ENCODE peak calls at places on chromosomes 11 and 22, in nine cellular contexts. Q is Kasumi-1; K is brain microvascular endothelial cell; H is activated T-cell treated with anti-CD3 and anti-CD28 coated beads, Interleukin-2, amount 50 U/mL, for 72 hours; M is AG09319; X is upper lobe of right lung; P is stimulated activated CD4-positive, alpha-beta T cell treated with anti-CD3 and anti-CD28 coated beads, Interleukin-15, amount 100 ng/mL, for 24 hours; I is NCI-H1417; N is activated gamma-delta T cell treated with anti-CD3 and anti-CD28 coated beads, Interleukin-2, amount 50 U/mL, for 16 hours. T is an unnamed sample.

GRCh38 chr11:73651661-73652045 is 5.3 kb downstream of the PLEKHB1 start:
- DNase-seq in M (no peak), P (no peak), Q (no peak), H (no peak), N (no peak), I (no peak), X (no peak), K (no peak), T (no peak)

GRCh38 chr11:131038597-131038996 is 122.3 kb upstream of the SNX19 start:
- DNase-seq in H (no peak), Q (no peak), P (no peak), K (peak), X (no peak), N (no peak), M (no peak), I (peak), T (no peak)

GRCh38 chr11:45155058-45155551 is 8.7 kb downstream of the PRDM11 start:
- DNase-seq in X (no peak), I (no peak), H (no peak), N (no peak), M (no peak), Q (no peak), K (no peak), P (no peak), T (no peak)

GRCh38 chr22:37336474-37337028 is 54.2 kb downstream of the CYTH4 start:
- DNase-seq in K (no peak), H (no peak), P (no peak), I (no peak), N (no peak), X (no peak), Q (no peak), M (no peak), T (no peak)

GRCh38 chr11:64503354-64503753 is 87.7 kb upstream of the SLC22A12 start:
- DNase-seq in K (no peak), M (no peak), N (no peak), H (no peak), Q (no peak), X (no peak), P (no peak), I (no peak), T (no peak)

GRCh38 chr11:88979641-88980040 is 86.1 kb downstream of the GRM5 start:
- DNase-seq in X (no peak), Q (no peak), P (no peak), I (no peak), N (no peak), H (no peak), M (no peak), K (no peak), T (no peak)

GRCh38 chr22:43094085-43094484 is 4.9 kb upstream of the TTLL1 start:
- DNase-seq in P (no peak), I (peak), K (no peak), X (peak), Q (peak), M (no peak), H (no peak), N (no peak), T (peak)

GRCh38 chr11:63417174-63417852 is 47.7 kb downstream of the SLC22A9 start:
- DNase-seq in M (no peak), H (no peak), N (no peak), I (no peak), K (no peak), Q (no peak), P (no peak), X (no peak), T (no peak)

GRCh38 chr11:9760180-9760550 is 96.3 kb downstream of the SWAP70 start:
- DNase-seq in P (peak), H (no peak), K (peak), I (no peak), Q (no peak), N (no peak), X (peak), M (peak), T (peak)

GRCh38 chr22:48804811-48805301 is 1022.8 kb downstream of the BRD1 start:
- DNase-seq in P (no peak), I (no peak), M (no peak), K (no peak), N (no peak), Q (no peak), X (peak), H (no peak), T (no peak)

GRCh38 chr11:37264783-37265182 is 666.7 kb upstream of the RAG2 start:
- DNase-seq in I (no peak), K (no peak), H (no peak), Q (no peak), N (no peak), M (no peak), X (no peak), P (no peak), T (no peak)

GRCh38 chr11:124415356-124415923 is 9.2 kb downstream of the OR8B4 start:
- DNase-seq in X (no peak), M (peak), N (no peak), P (no peak), K (peak), Q (peak), H (no peak), I (peak), T (no peak)

GRCh38 chr11:12091957-12092558 is 18.3 kb upstream of the MICAL2 start:
- DNase-seq in M (no peak), P (no peak), I (peak), X (no peak), K (no peak), H (no peak), Q (no peak), N (no peak), T (no peak)

GRCh38 chr11:128860571-128861361 is 6.3 kb downstream of the KCNJ1 start:
- DNase-seq in H (no peak), P (no peak), N (no peak), M (peak), K (no peak), Q (no peak), I (no peak), X (no peak), T (no peak)

GRCh38 chr11:17691550-17691949 is 27.8 kb upstream of the MYOD1 start:
- DNase-seq in X (no peak), P (no peak), M (no peak), Q (no peak), K (no peak), I (no peak), H (no peak), N (no peak), T (no peak)

GRCh38 chr11:35313066-35313765 is 106.1 kb downstream of the SLC1A2 start:
- DNase-seq in P (no peak), N (no peak), M (no peak), I (no peak), K (no peak), H (no peak), X (no peak), Q (no peak), T (no peak)

GRCh38 chr11:102664001-102664752 is 39.0 kb upstream of the MMP20 start:
- DNase-seq in H (peak), P (peak), M (no peak), K (no peak), Q (peak), I (no peak), N (no peak), X (no peak), T (no peak)

GRCh38 chr11:14908214-14908880 is 16.3 kb upstream of the CYP2R1 start:
- DNase-seq in P (peak), N (no peak), M (no peak), X (no peak), I (peak), H (peak), Q (peak), K (peak), T (no peak)

GRCh38 chr22:31676700-31677099 is 14.7 kb upstream of the PISD start:
- DNase-seq in P (peak), H (peak), M (peak), N (peak), I (no peak), K (peak), X (peak), Q (peak), T (peak)

GRCh38 chr11:100905684-100906083 is 218.6 kb downstream of the ARHGAP42 start:
- DNase-seq in Q (no peak), P (no peak), I (no peak), M (no peak), K (no peak), H (no peak), X (no peak), N (no peak), T (no peak)

GRCh38 chr11:64605656-64606585 is 14.9 kb downstream of the SLC22A12 start:
- DNase-seq in H (no peak), K (no peak), P (no peak), I (no peak), N (no peak), X (no peak), Q (no peak), M (no peak), T (no peak)

GRCh38 chr11:33967451-33967850 is 75.6 kb upstream of the LMO2 start:
- DNase-seq in I (no peak), N (no peak), P (no peak), M (no peak), K (no peak), H (no peak), Q (no peak), X (no peak), T (no peak)

GRCh38 chr11:128533473-128533872 is 53.9 kb downstream of the ETS1 start:
- DNase-seq in Q (no peak), H (no peak), I (peak), N (no peak), X (no peak), M (no peak), P (no peak), K (no peak), T (no peak)

GRCh38 chr11:84524422-84525051 is 1102.6 kb downstream of the DLG2 start:
- DNase-seq in H (no peak), X (no peak), M (no peak), I (peak), Q (peak), K (no peak), N (no peak), P (no peak), T (no peak)

GRCh38 chr11:72523991-72524390 is 89.7 kb upstream of the CLPB start:
- DNase-seq in K (no peak), X (no peak), M (no peak), P (no peak), Q (no peak), H (no peak), N (no peak), I (no peak), T (no peak)

GRCh38 chr11:56932572-56933235 is 56.0 kb upstream of the OR5AK2 start:
- DNase-seq in Q (no peak), N (no peak), P (no peak), X (no peak), K (peak), H (no peak), M (no peak), I (no peak), T (no peak)

GRCh38 chr22:35477911-35478582 is 62.6 kb upstream of the RASD2 start:
- DNase-seq in H (no peak), M (no peak), Q (peak), K (peak), I (peak), P (no peak), N (no peak), X (no peak), T (peak)

GRCh38 chr11:107682182-107682971 is 29.5 kb downstream of the SLN start:
- DNase-seq in Q (no peak), H (no peak), I (no peak), X (no peak), M (no peak), K (no peak), N (no peak), P (no peak), T (no peak)

GRCh38 chr11:80309301-80309700 is 868.5 kb upstream of the TENM4 start:
- DNase-seq in N (no peak), I (no peak), Q (no peak), X (no peak), P (no peak), H (no peak), M (no peak), K (no peak), T (no peak)

GRCh38 chr11:2461253-2462091 is 16.7 kb downstream of the KCNQ1 start:
- DNase-seq in Q (no peak), X (peak), N (no peak), M (no peak), H (no peak), K (no peak), I (no peak), P (no peak), T (no peak)

GRCh38 chr11:3074912-3075589 is 17.8 kb upstream of the CARS1 start:
- DNase-seq in H (no peak), N (no peak), M (no peak), K (no peak), I (peak), P (no peak), X (no peak), Q (no peak), T (no peak)

GRCh38 chr11:129631201-129631600 is 184.4 kb upstream of the TMEM45B start:
- DNase-seq in K (no peak), H (no peak), Q (no peak), X (no peak), N (no peak), M (no peak), I (no peak), P (no peak), T (no peak)

GRCh38 chr11:121801796-121802195 is 314.2 kb downstream of the BLID start:
- DNase-seq in X (no peak), K (no peak), M (no peak), P (no peak), H (no peak), N (no peak), Q (no peak), I (no peak), T (no peak)

T was measured in psoas muscle.